ENCODE peak calls at places on chromosomes 7 and 10, in five cellular contexts. K, S, C, M and X are unnamed samples. For H3K9me3, the result is how much of the 10 kb centered on the place peaks cover.

GRCh38 chr10:35447693-35448407 is 111.5 kb downstream of the CCNY start:
- DNase-seq in M (no peak), S (no peak), K (peak), C (no peak), X (peak)

GRCh38 chr10:132486539-132487121 is 51.0 kb upstream of the INPP5A start:
- DNase-seq in K (no peak), C (no peak), M (no peak), S (peak), X (no peak)

GRCh38 chr10:22466763-22467334 is 121.6 kb downstream of the SPAG6 start:
- DNase-seq in M (no peak), S (no peak), K (no peak), C (no peak), X (no peak)

GRCh38 chr10:108166401-108166800 is 1001.9 kb upstream of the SORCS1 start:
- DNase-seq in C (no peak), S (no peak), K (no peak), M (no peak), X (no peak)

GRCh38 chr10:89062861-89063260 is 72.3 kb downstream of the FAS start:
- DNase-seq in C (no peak), M (peak), S (no peak), K (no peak), X (no peak)

GRCh38 chr10:31142026-31142425 is 110.4 kb upstream of the ZNF438 start:
- DNase-seq in C (no peak), K (no peak), S (no peak), M (no peak), X (no peak)

GRCh38 chr7:134777470-134777869 is 2.0 kb upstream of the CALD1 start:
- DNase-seq in S (no peak), C (no peak), M (no peak), K (no peak), X (no peak)

GRCh38 chr10:98225000-98225399 is 43.0 kb downstream of the LOXL4 start:
- DNase-seq in K (no peak), M (no peak), C (no peak), S (no peak), X (no peak)

GRCh38 chr7:55160539-55160938 is 141.7 kb downstream of the EGFR start:
- DNase-seq in S (no peak), C (no peak), K (no peak), M (no peak), X (no peak)

GRCh38 chr10:49280001-49280408 is 19.0 kb upstream of the C10orf71 start:
- DNase-seq in C (no peak), S (no peak), K (no peak), M (no peak), X (no peak)

GRCh38 chr10:100507357-100507732 is 12.3 kb downstream of the SEC31B start:
- DNase-seq in M (no peak), S (no peak), C (no peak), K (no peak), X (no peak)

GRCh38 chr10:34808789-34809745 is 6.0 kb downstream of the PARD3 start:
- DNase-seq in M (peak), C (no peak), S (no peak), K (no peak), X (no peak)

GRCh38 chr7:7820939-7821338 is 102.5 kb upstream of the RPA3 start:
- DNase-seq in S (no peak), M (no peak), K (no peak), C (no peak), X (no peak)

GRCh38 chr10:74799840-74800239 is 26.6 kb upstream of the KAT6B start:
- DNase-seq in C (no peak), K (no peak), S (no peak), M (no peak), X (no peak)

GRCh38 chr10:83212632-83213349 is 926.5 kb upstream of the GHITM start:
- DNase-seq in K (no peak), C (no peak), M (no peak), S (no peak), X (no peak)

GRCh38 chr10:62814901-62815372 is 1.2 kb downstream of the EGR2 start:
- DNase-seq in M (no peak), C (no peak), K (peak), S (peak), X (no peak)

GRCh38 chr10:28559661-28560060 is 26.7 kb downstream of the WAC start:
- DNase-seq in M (no peak), S (no peak), C (no peak), K (no peak), X (no peak)

GRCh38 chr10:87842776-87843497 is 20.4 kb downstream of the KLLN start:
- DNase-seq in M (no peak), C (no peak), K (no peak), S (no peak), X (no peak)

GRCh38 chr7:6168469-6168868 is 104.0 kb downstream of the CYTH3 start:
- DNase-seq in M (no peak), K (no peak), S (no peak), C (no peak), X (no peak)

GRCh38 chr7:5382281-5383041 is 41.2 kb downstream of the TNRC18 start:
- DNase-seq in C (no peak), S (no peak), M (no peak), K (no peak), X (no peak)

GRCh38 chr7:7570584-7570983 is 3.9 kb downstream of the MIOS start:
- DNase-seq in M (no peak), S (peak), C (no peak), K (no peak), X (no peak)

GRCh38 chr10:73857446-73857845 is 16.9 kb downstream of the CAMK2G start:
- DNase-seq in C (peak), K (no peak), S (no peak), M (no peak), X (no peak)

GRCh38 chr7:94908204-94909022 is 1.0 kb downstream of the PPP1R9A start:
- DNase-seq in K (no peak), C (no peak), M (peak), S (peak), X (no peak)

GRCh38 chr10:126270116-126270515 is 118.2 kb downstream of the ADAM12 start:
- DNase-seq in M (no peak), S (no peak), C (no peak), K (no peak), X (no peak)
- H3K9me3 ChIP-seq in M (under half), S (under half), C (under half), K (under half), X (under half)

GRCh38 chr10:8416755-8417154 is 362.3 kb downstream of the GATA3 start:
- DNase-seq in K (no peak), C (peak), M (no peak), S (no peak), X (no peak)

GRCh38 chr10:8412541-8412940 is 358.1 kb downstream of the GATA3 start:
- DNase-seq in C (no peak), M (no peak), K (no peak), S (no peak), X (no peak)

GRCh38 chr10:8417631-8418030 is 363.1 kb downstream of the GATA3 start:
- DNase-seq in S (no peak), K (no peak), M (no peak), C (no peak), X (no peak)

GRCh38 chr10:8418631-8419030 is 364.1 kb downstream of the GATA3 start:
- DNase-seq in C (no peak), K (no peak), S (no peak), M (no peak), X (no peak)

GRCh38 chr10:8416192-8416701 is 361.8 kb downstream of the GATA3 start:
- DNase-seq in K (peak), M (no peak), C (peak), S (no peak), X (peak)
- H3K9me3 ChIP-seq in K (under half), M (under half), C (under half), S (under half), X (under half)

DNA sequence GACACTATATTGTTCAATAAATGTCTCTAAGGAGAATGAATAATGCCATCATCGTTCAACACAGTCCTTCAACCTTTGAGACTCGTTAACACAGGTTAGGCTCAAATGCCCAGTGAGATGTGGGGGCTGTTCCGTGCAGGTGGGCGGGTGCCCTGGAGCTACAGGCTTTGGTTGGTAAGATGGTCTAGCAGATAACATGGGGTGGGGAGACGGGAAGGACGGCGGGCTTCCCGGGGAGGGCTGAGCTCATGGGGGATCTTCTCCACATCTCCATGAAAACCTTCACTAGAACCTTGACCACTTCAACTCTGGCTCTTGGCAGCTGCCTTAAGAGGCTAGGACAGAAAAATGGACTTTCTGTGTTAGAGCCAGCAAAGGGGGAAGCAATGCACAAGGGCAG is 134.1 kb upstream of the TCERG1L start:
- DNase-seq in S (peak), C (no peak), M (no peak), K (no peak), X (no peak)
- H3K9me3 ChIP-seq in S (under half), C (under half), M (under half), K (under half), X (under half)

DNA sequence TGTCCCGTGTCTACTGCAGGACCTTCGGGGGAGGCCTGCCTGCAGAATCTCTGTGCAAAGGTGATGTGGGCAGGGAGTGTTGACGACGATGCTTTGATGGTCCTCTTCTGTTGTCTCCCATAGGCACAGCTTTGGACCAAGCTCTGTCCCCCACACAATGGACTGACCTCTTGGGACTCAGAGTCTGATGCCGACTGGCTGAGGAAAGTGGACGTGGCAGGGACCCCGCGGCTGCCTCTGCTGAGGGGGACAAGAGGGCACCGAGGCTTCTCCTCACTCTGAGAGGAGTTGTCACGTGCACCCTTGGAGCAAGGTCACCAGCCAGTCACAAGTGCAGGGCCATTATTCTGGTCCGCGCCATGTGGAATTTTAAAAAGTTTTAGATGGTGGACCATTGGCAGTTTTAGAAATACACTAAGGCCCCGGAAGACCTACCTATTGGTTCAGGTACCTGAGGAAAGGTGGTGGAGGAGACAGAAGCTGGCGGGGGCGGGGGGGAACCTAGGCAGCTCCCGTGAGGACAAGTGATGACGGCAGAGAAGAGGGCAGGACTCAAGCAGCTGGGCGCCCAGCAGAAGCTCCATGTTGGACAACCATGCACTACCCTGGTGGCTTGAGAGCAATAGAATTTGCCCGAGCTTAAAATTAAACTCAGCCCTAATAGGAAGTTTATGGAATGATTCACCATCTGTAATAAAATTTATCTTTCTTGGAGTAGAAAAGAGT is 331.4 kb downstream of the PTPRN2 start:
- DNase-seq in K (no peak), M (no peak), C (peak), S (peak), X (no peak)
- H3K9me3 ChIP-seq in K (under half), M (under half), C (under half), S (under half), X (under half)

DNA sequence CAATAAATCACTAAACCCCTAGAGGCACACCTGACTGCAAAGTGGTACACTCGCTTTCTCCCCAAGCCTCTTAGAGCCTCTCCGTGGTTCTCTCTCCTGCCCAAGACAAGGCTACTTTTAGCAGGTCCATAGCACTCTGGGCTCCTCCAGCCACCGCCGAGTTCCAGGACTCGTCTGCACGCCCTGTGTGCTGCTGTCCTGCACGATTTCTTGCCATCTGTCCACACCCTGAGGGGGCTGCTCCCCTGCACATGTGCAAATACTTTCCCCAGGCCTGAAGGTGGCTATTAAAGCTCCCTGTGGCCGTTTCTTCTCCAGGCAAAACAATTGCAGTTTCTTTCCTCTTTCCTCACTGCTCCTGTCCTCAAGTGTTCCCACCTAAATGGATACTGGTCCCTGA is 414.3 kb downstream of the PLXNA4 start:
- DNase-seq in C (no peak), S (no peak), M (no peak), K (no peak), X (no peak)
- H3K9me3 ChIP-seq in C (under half), S (under half), M (under half), K (under half), X (under half)

GRCh38 chr7:157854066-157854891 is 517.5 kb downstream of the DNAJB6 start:
- DNase-seq in M (peak), K (no peak), C (no peak), S (peak), X (no peak)

GRCh38 chr7:157853789-157854065 is 516.9 kb downstream of the DNAJB6 start:
- DNase-seq in S (no peak), K (no peak), M (no peak), C (no peak), X (no peak)

GRCh38 chr7:157855016-157855415 is 518.2 kb downstream of the DNAJB6 start:
- DNase-seq in K (no peak), S (peak), M (no peak), C (no peak), X (no peak)

GRCh38 chr7:157851501-157852067 is 514.8 kb downstream of the DNAJB6 start:
- DNase-seq in K (peak), M (peak), S (peak), C (no peak), X (no peak)

GRCh38 chr7:157853076-157853788 is 516.4 kb downstream of the DNAJB6 start:
- DNase-seq in C (no peak), M (no peak), K (no peak), S (peak), X (no peak)
- H3K9me3 ChIP-seq in C (under half), M (under half), K (under half), S (under half), X (under half)